ENCODE peak calls at places on chromosomes 13 and 19, in eight cellular contexts. Y is neural crest cell; H is esophagus squamous epithelium; O is CD8-positive, alpha-beta T cell; U is HFF-Myc; F is SK-N-SH; B is epithelial cell of proximal tubule; E is Calu3. Q is an unnamed sample.

GRCh38 chr13:27022571-27023311 is 148.9 kb downstream of the USP12 start:
- DNase-seq in F (no peak), E (peak), H (no peak), B (no peak), Y (no peak), U (no peak), O (no peak), Q (no peak)

GRCh38 chr13:66210677-66211076 is 1019.5 kb downstream of the PCDH9 start:
- DNase-seq in E (no peak), B (no peak), Y (no peak), U (peak), O (no peak), H (no peak), F (no peak), Q (no peak)

GRCh38 chr19:29084266-29084665 is 128.7 kb downstream of the UQCRFS1 start:
- DNase-seq in B (no peak), Y (peak), U (no peak), F (peak), H (no peak), E (peak), O (no peak), Q (no peak)

GRCh38 chr13:21894703-21895699 is 224.1 kb downstream of the FGF9 start:
- DNase-seq in H (no peak), Y (no peak), B (no peak), O (no peak), E (no peak), U (no peak), F (no peak), Q (no peak)

GRCh38 chr13:100550433-100550832 is 38.2 kb downstream of the GGACT start:
- DNase-seq in U (peak), E (no peak), O (no peak), Y (peak), H (no peak), F (no peak), B (no peak), Q (peak)

GRCh38 chr13:45490068-45490467 is 25.3 kb downstream of the COG3 start:
- DNase-seq in H (no peak), F (peak), U (no peak), O (no peak), Y (no peak), B (no peak), E (peak), Q (no peak)

GRCh38 chr13:73715114-73715909 is 418.9 kb downstream of the KLF12 start:
- DNase-seq in Y (no peak), O (peak), B (no peak), E (no peak), U (no peak), H (no peak), F (no peak), Q (no peak)

GRCh38 chr13:36282818-36283432 is 14.7 kb downstream of the CCDC169 start:
- DNase-seq in O (no peak), H (no peak), Y (no peak), B (no peak), E (no peak), F (peak), U (no peak), Q (no peak)

GRCh38 chr19:38679839-38680238 is 32.4 kb downstream of the ACTN4 start:
- DNase-seq in O (no peak), Y (no peak), B (no peak), F (no peak), E (no peak), U (no peak), H (no peak), Q (no peak)

GRCh38 chr19:14141041-14141440 is 4.7 kb upstream of the ASF1B start:
- DNase-seq in O (no peak), U (no peak), E (no peak), H (no peak), Y (no peak), F (no peak), B (no peak), Q (no peak)

GRCh38 chr13:74575729-74576125 is 441.5 kb upstream of the KLF12 start:
- DNase-seq in O (peak), Y (peak), E (no peak), B (no peak), U (no peak), F (peak), H (no peak), Q (peak)

GRCh38 chr13:30466358-30466714 is 600 bp upstream of the HMGB1 start:
- DNase-seq in H (no peak), O (no peak), F (no peak), B (no peak), U (no peak), Y (no peak), E (no peak), Q (no peak)

GRCh38 chr13:78601124-78601885 is 2.0 kb downstream of the POU4F1 start:
- DNase-seq in O (no peak), F (peak), U (no peak), H (no peak), Y (no peak), E (no peak), B (no peak), Q (no peak)

GRCh38 chr13:33446821-33447481 is 161.4 kb upstream of the STARD13 start:
- DNase-seq in B (no peak), Y (no peak), F (no peak), U (peak), E (no peak), H (no peak), O (no peak), Q (no peak)

GRCh38 chr19:33194884-33195710 is 967 bp downstream of the LRP3 start:
- DNase-seq in U (no peak), E (no peak), Y (no peak), H (no peak), F (peak), B (no peak), O (no peak), Q (no peak)

GRCh38 chr19:52603558-52604207 is 33.6 kb downstream of the ZNF701 start:
- DNase-seq in E (no peak), B (no peak), F (no peak), O (no peak), H (no peak), U (no peak), Y (no peak), Q (no peak)

DNA sequence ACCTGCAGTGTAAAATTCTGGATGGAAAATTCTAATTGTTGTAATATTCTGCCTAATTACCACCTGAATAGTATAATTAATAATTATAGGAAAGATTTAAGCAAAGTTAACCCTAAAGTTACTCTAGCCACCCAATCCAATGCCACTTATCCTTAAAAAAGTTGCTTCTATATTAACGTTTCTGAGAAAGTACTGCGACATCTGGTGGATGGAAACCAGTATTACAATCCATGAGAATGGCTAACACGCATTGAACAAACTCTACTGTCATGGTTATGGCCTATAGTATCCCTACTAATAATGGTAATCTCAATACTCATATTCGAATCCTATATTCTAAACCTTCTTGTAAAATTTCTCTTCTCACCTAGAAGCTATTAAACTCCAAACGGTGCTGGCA is 1551.8 kb downstream of the SLITRK1 start:
- DNase-seq in F (no peak), B (no peak), Y (no peak), O (no peak), E (no peak), U (no peak), H (no peak), Q (no peak)
- TF ChIP-seq CTCF in F (peak), B (peak), Y (peak), O (no peak), E (no peak), U (peak), H (no peak), Q (peak)

GRCh38 chr13:110830800-110831371 is 84.0 kb downstream of the ANKRD10 start:
- DNase-seq in O (no peak), F (no peak), E (no peak), H (no peak), B (no peak), U (no peak), Y (no peak), Q (no peak)
- TF ChIP-seq CTCF in O (no peak), F (no peak), E (no peak), H (no peak), B (no peak), U (no peak), Y (no peak), Q (no peak)

DNA sequence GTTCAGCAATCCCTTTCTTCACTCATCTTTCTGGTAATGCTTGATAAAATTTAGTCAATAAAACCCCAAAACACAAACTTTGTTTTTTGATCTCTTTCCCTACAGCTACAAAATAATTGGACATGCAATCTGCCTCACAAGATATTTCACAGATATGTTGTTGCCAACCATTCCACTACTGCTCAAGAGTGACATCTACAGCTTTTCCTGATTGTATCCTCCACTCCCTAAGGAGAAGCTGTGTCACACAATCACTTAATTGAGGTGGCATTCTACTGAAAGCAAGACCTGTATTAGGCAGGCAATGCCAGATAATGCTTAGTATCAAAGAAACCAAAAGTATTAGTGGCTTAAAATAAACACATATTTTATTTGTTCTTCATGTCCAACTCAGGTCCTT is 1646.2 kb upstream of the SPRY2 start:
- DNase-seq in H (no peak), Y (no peak), E (no peak), U (no peak), F (no peak), B (no peak), O (no peak), Q (no peak)
- TF ChIP-seq CTCF in H (no peak), Y (peak), E (no peak), U (no peak), F (no peak), B (peak), O (no peak), Q (no peak)

DNA sequence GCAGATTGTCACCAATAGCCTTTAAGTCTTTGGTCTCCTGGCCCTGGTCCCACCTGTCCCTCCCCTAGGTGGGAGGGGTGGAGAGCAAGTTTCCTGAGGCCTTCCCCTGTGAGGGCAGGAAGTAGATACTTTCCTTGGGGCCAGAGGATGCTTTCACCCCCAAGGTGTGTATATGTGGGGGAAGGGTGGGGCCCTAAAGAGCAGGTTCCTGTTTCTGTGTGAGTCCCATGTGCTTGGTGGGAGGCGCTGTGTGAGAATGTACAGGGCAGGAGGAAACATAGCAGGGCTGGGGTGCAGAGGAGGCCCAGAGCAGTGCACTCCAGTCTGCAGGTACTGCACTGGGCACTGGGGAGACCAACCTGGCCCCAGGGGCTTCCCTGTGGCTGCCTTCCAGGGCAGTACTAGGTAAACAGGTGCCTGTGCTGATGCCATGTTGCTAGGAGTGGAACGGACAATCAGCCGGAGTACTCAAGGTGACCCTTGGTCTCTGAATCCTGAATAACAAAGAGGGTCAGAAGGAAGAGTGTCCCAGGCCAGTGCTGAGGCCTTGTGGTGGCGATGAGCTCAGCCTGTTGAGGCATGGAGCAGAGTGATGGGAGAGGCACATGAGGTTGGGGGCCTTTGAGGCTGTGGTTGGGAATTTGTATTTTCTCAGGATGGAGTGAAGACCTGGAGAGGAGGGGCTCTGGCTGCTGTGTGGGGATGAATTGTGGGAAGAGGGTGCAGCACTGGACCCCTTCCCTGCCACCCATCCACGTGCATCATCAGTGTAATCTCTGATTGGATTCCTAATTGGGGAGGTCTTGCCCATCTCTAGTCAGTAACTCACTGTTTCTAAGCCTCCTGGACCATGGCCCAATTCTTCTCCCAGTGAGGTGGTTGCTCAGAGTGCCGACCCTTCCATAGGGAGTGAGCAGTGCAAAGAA is 5.1 kb downstream of the EGLN2 start:
- DNase-seq in U (no peak), H (peak), E (no peak), F (no peak), B (no peak), O (peak), Y (no peak), Q (no peak)
- TF ChIP-seq CTCF in U (no peak), H (no peak), E (no peak), F (no peak), B (no peak), O (no peak), Y (no peak), Q (no peak)

GRCh38 chr13:109204657-109205056 is 575.2 kb downstream of the MYO16 start:
- DNase-seq in F (no peak), H (no peak), O (no peak), U (no peak), E (no peak), Y (no peak), B (no peak), Q (no peak)
- TF ChIP-seq CTCF in F (no peak), H (no peak), O (no peak), U (no peak), E (no peak), Y (no peak), B (no peak), Q (no peak)

GRCh38 chr19:41206926-41207750 is 11.9 kb upstream of the AXL start:
- DNase-seq in Y (no peak), E (no peak), B (no peak), H (no peak), U (no peak), F (no peak), O (no peak), Q (no peak)

GRCh38 chr19:41206456-41206855 is 12.6 kb upstream of the AXL start:
- DNase-seq in U (no peak), O (no peak), Y (no peak), B (no peak), E (no peak), H (no peak), F (no peak), Q (no peak)

GRCh38 chr19:41203371-41203770 is 10.4 kb downstream of the CYP2S1 start:
- DNase-seq in F (no peak), Y (no peak), H (no peak), O (no peak), U (no peak), B (no peak), E (no peak), Q (no peak)

DNA sequence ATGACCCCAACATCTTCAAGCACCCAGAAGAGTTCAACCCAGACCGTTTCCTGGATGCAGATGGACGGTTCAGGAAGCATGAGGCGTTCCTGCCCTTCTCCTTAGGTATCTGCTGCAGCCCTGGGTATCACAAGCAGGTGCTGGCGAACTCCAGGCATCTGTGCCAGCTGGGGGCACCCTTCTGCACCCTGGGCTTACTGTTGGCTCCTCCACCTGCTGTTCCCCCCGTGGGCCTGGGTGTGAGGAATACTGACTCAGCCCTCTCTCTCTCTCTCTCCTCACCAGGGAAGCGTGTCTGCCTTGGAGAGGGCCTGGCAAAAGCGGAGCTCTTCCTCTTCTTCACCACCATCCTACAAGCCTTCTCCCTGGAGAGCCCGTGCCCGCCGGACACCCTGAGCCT is 13.0 kb downstream of the CYP2S1 start:
- DNase-seq in F (no peak), U (no peak), E (no peak), B (no peak), Y (no peak), H (no peak), O (no peak), Q (no peak)
- TF ChIP-seq CTCF in F (peak), U (no peak), E (no peak), B (peak), Y (no peak), H (no peak), O (no peak), Q (no peak)

GRCh38 chr19:45687599-45687998 is 4.2 kb downstream of the SNRPD2 start:
- DNase-seq in F (no peak), O (no peak), U (no peak), H (no peak), Y (no peak), E (no peak), B (no peak), Q (no peak)

GRCh38 chr19:45693168-45693788 is 812 bp downstream of the QPCTL start:
- DNase-seq in E (peak), H (peak), B (no peak), O (peak), Y (peak), U (no peak), F (peak), Q (peak)

GRCh38 chr19:45692187-45693111 is at the start of gene QPCTL:
- DNase-seq in B (peak), O (peak), E (peak), H (peak), F (peak), Y (peak), U (peak), Q (peak)

DNA sequence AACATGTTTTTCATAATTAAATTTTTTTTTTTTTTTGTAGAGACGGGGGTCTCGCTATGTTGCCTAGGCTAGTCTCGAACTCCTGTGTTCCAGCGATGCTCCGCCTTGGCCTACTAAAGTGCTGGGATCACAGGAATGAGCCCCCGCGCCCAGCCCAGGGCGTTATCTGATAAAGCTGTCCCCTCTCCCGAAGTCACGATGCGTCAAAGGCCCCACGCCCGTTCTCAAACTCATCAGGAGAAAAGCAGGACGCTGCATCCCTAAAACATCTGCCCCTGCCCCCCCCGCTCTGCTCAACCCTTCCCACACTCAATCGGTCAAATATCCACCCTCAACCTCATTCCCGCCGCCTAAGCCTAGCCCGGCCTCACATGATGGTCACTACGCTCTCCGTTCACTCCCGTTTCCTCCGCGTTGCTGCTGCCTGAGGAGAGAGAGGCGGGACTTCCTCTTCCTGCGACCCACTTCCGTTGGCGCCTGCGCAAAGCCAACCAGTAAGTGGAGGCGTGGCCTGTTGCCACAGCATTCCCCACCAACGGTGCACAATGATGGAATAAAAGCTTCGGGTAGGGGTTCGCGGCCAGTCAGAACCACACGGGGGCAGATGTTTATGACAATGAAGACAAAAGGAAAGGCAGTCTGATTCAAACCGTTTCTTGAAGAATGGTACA is at the start of gene SNRPD2:
- DNase-seq in Y (peak), F (peak), O (peak), B (peak), E (peak), H (peak), U (peak), Q (peak)
- TF ChIP-seq CTCF in Y (peak), F (no peak), O (no peak), B (no peak), E (no peak), H (no peak), U (no peak), Q (no peak)

GRCh38 chr19:1070576-1070930 is 3.6 kb downstream of the ARHGAP45 start:
- DNase-seq in H (no peak), U (no peak), B (no peak), F (no peak), E (no peak), O (no peak), Y (no peak), Q (no peak)
- TF ChIP-seq CTCF in H (no peak), U (peak), B (peak), F (peak), E (no peak), O (no peak), Y (peak), Q (peak)

Q was measured in osteocyte.